ENCODE peak calls at places on chromosome 2, in four cellular contexts. P is stimulated activated CD4-positive, alpha-beta T cell treated with anti-CD3 and anti-CD28 coated beads, Interleukin-1b, Interleukin-23, amount 100 ng/mL, for 1 hour; I is activated CD8-positive, alpha-beta T cell treated with anti-CD3 and anti-CD28 coated beads, Interleukin-2, amount 10 ng/mL, durations not matched to agents 7 days and 5 days; D is left lung. J is an unnamed sample.
A peak's percentile ranks its signal among the peaks of the same experiment; 100 is the strongest.

GRCh38 chr2:19600506-19600905 is 242.1 kb upstream of the OSR1 start:
- DNase-seq in P (no peak), I (no peak), D (no peak), J (no peak)

GRCh38 chr2:235021752-235022151 is 69.9 kb downstream of the SH3BP4 start:
- DNase-seq in P (no peak), I (no peak), D (no peak), J (no peak)

GRCh38 chr2:109376115-109376514 is 237.7 kb downstream of the SEPTIN10 start:
- DNase-seq in P (no peak), I (no peak), D (no peak), J (no peak)

GRCh38 chr2:17857016-17857415 is 21.5 kb upstream of the KCNS3 start:
- DNase-seq in P (no peak), I (no peak), D (no peak), J (no peak)

GRCh38 chr2:70133521-70134348 is 46.5 kb downstream of the PCBP1 start:
- DNase-seq in P (no peak), I (peak; percentile 49), D (peak; percentile 16), J (no peak)

GRCh38 chr2:191933307-191934105 is 86.6 kb upstream of the CAVIN2 start:
- DNase-seq in P (no peak), I (no peak), D (no peak), J (no peak)

GRCh38 chr2:105143467-105144127 is 97.9 kb upstream of the GPR45 start:
- DNase-seq in P (no peak), I (peak; percentile 57), D (peak; percentile 33), J (peak; percentile 29)

GRCh38 chr2:177327065-177327464 is 62.5 kb upstream of the NFE2L2 start:
- DNase-seq in P (no peak), I (no peak), D (no peak), J (no peak)

GRCh38 chr2:30798536-30798991 is 8.7 kb downstream of the CAPN13 start:
- DNase-seq in P (no peak), I (no peak), D (no peak), J (no peak)